ENCODE peak calls at places on chromosome 20, in six cellular contexts. One of them, this sample, is unnamed.

GRCh38 chr20:24842591-24843442 is 106.3 kb upstream of the CST7 start:
- ATAC-seq in aorta: peak; percentile 15
- ATAC-seq in stimulated activated naive CD8-positive, alpha-beta T cell treated with anti-CD3 and anti-CD28 coated beads, Interleukin-15, amount 100 ng/mL, for 72 hours: peak; percentile 64
- ATAC-seq in HCT116: no peak
- ATAC-seq in natural killer cell: no peak
- ATAC-seq in PC-3: no peak
- ATAC-seq in this sample: no peak

GRCh38 chr20:59823860-59824259 is 109.6 kb downstream of the SYCP2 start:
- ATAC-seq in aorta: no peak
- ATAC-seq in stimulated activated naive CD8-positive, alpha-beta T cell treated with anti-CD3 and anti-CD28 coated beads, Interleukin-15, amount 100 ng/mL, for 72 hours: no peak
- ATAC-seq in HCT116: no peak
- ATAC-seq in natural killer cell: no peak
- ATAC-seq in PC-3: no peak
- ATAC-seq in this sample: no peak

GRCh38 chr20:11902264-11902663 is 15.4 kb upstream of the BTBD3 start:
- ATAC-seq in aorta: no peak
- ATAC-seq in stimulated activated naive CD8-positive, alpha-beta T cell treated with anti-CD3 and anti-CD28 coated beads, Interleukin-15, amount 100 ng/mL, for 72 hours: no peak
- ATAC-seq in HCT116: no peak
- ATAC-seq in natural killer cell: no peak
- ATAC-seq in PC-3: peak; percentile 60
- ATAC-seq in this sample: no peak

GRCh38 chr20:38441916-38442315 is 6.8 kb upstream of the SNHG17 start:
- ATAC-seq in aorta: no peak
- ATAC-seq in stimulated activated naive CD8-positive, alpha-beta T cell treated with anti-CD3 and anti-CD28 coated beads, Interleukin-15, amount 100 ng/mL, for 72 hours: no peak
- ATAC-seq in HCT116: no peak
- ATAC-seq in natural killer cell: no peak
- ATAC-seq in PC-3: no peak
- ATAC-seq in this sample: no peak

GRCh38 chr20:3223937-3224680 is 14.8 kb downstream of the ITPA start:
- ATAC-seq in aorta: no peak
- ATAC-seq in stimulated activated naive CD8-positive, alpha-beta T cell treated with anti-CD3 and anti-CD28 coated beads, Interleukin-15, amount 100 ng/mL, for 72 hours: no peak
- ATAC-seq in HCT116: peak; percentile 9
- ATAC-seq in natural killer cell: no peak
- ATAC-seq in PC-3: no peak
- ATAC-seq in this sample: no peak

GRCh38 chr20:5504061-5504739 is 187.4 kb upstream of the PROKR2 start:
- ATAC-seq in aorta: peak; percentile 83
- ATAC-seq in stimulated activated naive CD8-positive, alpha-beta T cell treated with anti-CD3 and anti-CD28 coated beads, Interleukin-15, amount 100 ng/mL, for 72 hours: peak; percentile 60
- ATAC-seq in HCT116: peak; percentile 17
- ATAC-seq in natural killer cell: peak; percentile 44
- ATAC-seq in PC-3: no peak
- ATAC-seq in this sample: peak; percentile 32

GRCh38 chr20:60086936-60087562 is 128.8 kb downstream of the CDH26 start:
- ATAC-seq in aorta: no peak
- ATAC-seq in stimulated activated naive CD8-positive, alpha-beta T cell treated with anti-CD3 and anti-CD28 coated beads, Interleukin-15, amount 100 ng/mL, for 72 hours: peak; percentile 50
- ATAC-seq in HCT116: no peak
- ATAC-seq in natural killer cell: peak; percentile 34
- ATAC-seq in PC-3: no peak
- ATAC-seq in this sample: no peak

GRCh38 chr20:10428008-10428407 is 6.0 kb downstream of the MKKS start:
- ATAC-seq in aorta: no peak
- ATAC-seq in stimulated activated naive CD8-positive, alpha-beta T cell treated with anti-CD3 and anti-CD28 coated beads, Interleukin-15, amount 100 ng/mL, for 72 hours: peak; percentile 55
- ATAC-seq in HCT116: no peak
- ATAC-seq in natural killer cell: no peak
- ATAC-seq in PC-3: no peak
- ATAC-seq in this sample: no peak

GRCh38 chr20:49615401-49616153 is 47.6 kb upstream of the PTGIS start:
- ATAC-seq in aorta: peak; percentile 70
- ATAC-seq in stimulated activated naive CD8-positive, alpha-beta T cell treated with anti-CD3 and anti-CD28 coated beads, Interleukin-15, amount 100 ng/mL, for 72 hours: no peak
- ATAC-seq in HCT116: no peak
- ATAC-seq in natural killer cell: no peak
- ATAC-seq in PC-3: peak; percentile 60
- ATAC-seq in this sample: peak; percentile 84

GRCh38 chr20:17568972-17569471 is 853 bp upstream of the DSTN start:
- ATAC-seq in aorta: peak; percentile 90
- ATAC-seq in stimulated activated naive CD8-positive, alpha-beta T cell treated with anti-CD3 and anti-CD28 coated beads, Interleukin-15, amount 100 ng/mL, for 72 hours: no peak
- ATAC-seq in HCT116: peak; percentile 78
- ATAC-seq in natural killer cell: no peak
- ATAC-seq in PC-3: peak; percentile 66
- ATAC-seq in this sample: peak; percentile 76

GRCh38 chr20:36439040-36439730 is 102.1 kb upstream of the MYL9 start:
- ATAC-seq in aorta: no peak
- ATAC-seq in stimulated activated naive CD8-positive, alpha-beta T cell treated with anti-CD3 and anti-CD28 coated beads, Interleukin-15, amount 100 ng/mL, for 72 hours: peak; percentile 55
- ATAC-seq in HCT116: peak; percentile 74
- ATAC-seq in natural killer cell: peak; percentile 42
- ATAC-seq in PC-3: peak; percentile 76
- ATAC-seq in this sample: peak; percentile 40

GRCh38 chr20:61159940-61160688 is 91.9 kb upstream of the CDH4 start:
- ATAC-seq in aorta: no peak
- ATAC-seq in stimulated activated naive CD8-positive, alpha-beta T cell treated with anti-CD3 and anti-CD28 coated beads, Interleukin-15, amount 100 ng/mL, for 72 hours: peak; percentile 57
- ATAC-seq in HCT116: no peak
- ATAC-seq in natural killer cell: no peak
- ATAC-seq in PC-3: no peak
- ATAC-seq in this sample: no peak

GRCh38 chr20:50346372-50347347 is 156.0 kb downstream of the CEBPB start:
- ATAC-seq in aorta: peak; percentile 77
- ATAC-seq in stimulated activated naive CD8-positive, alpha-beta T cell treated with anti-CD3 and anti-CD28 coated beads, Interleukin-15, amount 100 ng/mL, for 72 hours: no peak
- ATAC-seq in HCT116: no peak
- ATAC-seq in natural killer cell: no peak
- ATAC-seq in PC-3: peak; percentile 75
- ATAC-seq in this sample: no peak

GRCh38 chr20:41261790-41262717 is 55.5 kb downstream of the ZHX3 start:
- ATAC-seq in aorta: no peak
- ATAC-seq in stimulated activated naive CD8-positive, alpha-beta T cell treated with anti-CD3 and anti-CD28 coated beads, Interleukin-15, amount 100 ng/mL, for 72 hours: no peak
- ATAC-seq in HCT116: no peak
- ATAC-seq in natural killer cell: no peak
- ATAC-seq in PC-3: peak; percentile 72
- ATAC-seq in this sample: peak; percentile 96

GRCh38 chr20:59519707-59520014 is 84.7 kb upstream of the PHACTR3 start:
- ATAC-seq in aorta: no peak
- ATAC-seq in stimulated activated naive CD8-positive, alpha-beta T cell treated with anti-CD3 and anti-CD28 coated beads, Interleukin-15, amount 100 ng/mL, for 72 hours: no peak
- ATAC-seq in HCT116: no peak
- ATAC-seq in natural killer cell: no peak
- ATAC-seq in PC-3: no peak
- ATAC-seq in this sample: no peak

GRCh38 chr20:47400685-47401084 is 44.2 kb upstream of the ZMYND8 start:
- ATAC-seq in aorta: no peak
- ATAC-seq in stimulated activated naive CD8-positive, alpha-beta T cell treated with anti-CD3 and anti-CD28 coated beads, Interleukin-15, amount 100 ng/mL, for 72 hours: no peak
- ATAC-seq in HCT116: peak; percentile 79
- ATAC-seq in natural killer cell: no peak
- ATAC-seq in PC-3: no peak
- ATAC-seq in this sample: no peak

GRCh38 chr20:55777641-55778040 is 227.7 kb downstream of the CBLN4 start:
- ATAC-seq in aorta: no peak
- ATAC-seq in stimulated activated naive CD8-positive, alpha-beta T cell treated with anti-CD3 and anti-CD28 coated beads, Interleukin-15, amount 100 ng/mL, for 72 hours: no peak
- ATAC-seq in HCT116: no peak
- ATAC-seq in natural killer cell: no peak
- ATAC-seq in PC-3: no peak
- ATAC-seq in this sample: no peak

GRCh38 chr20:46607849-46608497 is 43.3 kb downstream of the SLC13A3 start:
- ATAC-seq in aorta: no peak
- ATAC-seq in stimulated activated naive CD8-positive, alpha-beta T cell treated with anti-CD3 and anti-CD28 coated beads, Interleukin-15, amount 100 ng/mL, for 72 hours: no peak
- ATAC-seq in HCT116: no peak
- ATAC-seq in natural killer cell: no peak
- ATAC-seq in PC-3: no peak
- ATAC-seq in this sample: no peak

GRCh38 chr20:38301283-38301682 is 2.7 kb upstream of the BPI start:
- ATAC-seq in aorta: no peak
- ATAC-seq in stimulated activated naive CD8-positive, alpha-beta T cell treated with anti-CD3 and anti-CD28 coated beads, Interleukin-15, amount 100 ng/mL, for 72 hours: peak; percentile 55
- ATAC-seq in HCT116: no peak
- ATAC-seq in natural killer cell: no peak
- ATAC-seq in PC-3: no peak
- ATAC-seq in this sample: no peak

GRCh38 chr20:10584319-10584812 is 89.4 kb downstream of the JAG1 start:
- ATAC-seq in aorta: no peak
- ATAC-seq in stimulated activated naive CD8-positive, alpha-beta T cell treated with anti-CD3 and anti-CD28 coated beads, Interleukin-15, amount 100 ng/mL, for 72 hours: no peak
- ATAC-seq in HCT116: no peak
- ATAC-seq in natural killer cell: no peak
- ATAC-seq in PC-3: no peak
- ATAC-seq in this sample: no peak

GRCh38 chr20:34979366-34980153 is 23.9 kb downstream of the MYH7B start:
- ATAC-seq in aorta: no peak
- ATAC-seq in stimulated activated naive CD8-positive, alpha-beta T cell treated with anti-CD3 and anti-CD28 coated beads, Interleukin-15, amount 100 ng/mL, for 72 hours: peak; percentile 45
- ATAC-seq in HCT116: peak; percentile 84
- ATAC-seq in natural killer cell: no peak
- ATAC-seq in PC-3: no peak
- ATAC-seq in this sample: peak; percentile 6

GRCh38 chr20:50126662-50127061 is 13.7 kb upstream of the UBE2V1 start:
- ATAC-seq in aorta: no peak
- ATAC-seq in stimulated activated naive CD8-positive, alpha-beta T cell treated with anti-CD3 and anti-CD28 coated beads, Interleukin-15, amount 100 ng/mL, for 72 hours: no peak
- ATAC-seq in HCT116: peak; percentile 72
- ATAC-seq in natural killer cell: no peak
- ATAC-seq in PC-3: peak; percentile 40
- ATAC-seq in this sample: peak; percentile 83

GRCh38 chr20:41617059-41617921 is 887 bp downstream of the CHD6 start:
- ATAC-seq in aorta: no peak
- ATAC-seq in stimulated activated naive CD8-positive, alpha-beta T cell treated with anti-CD3 and anti-CD28 coated beads, Interleukin-15, amount 100 ng/mL, for 72 hours: peak; percentile 11
- ATAC-seq in HCT116: peak; percentile 26
- ATAC-seq in natural killer cell: peak; percentile 22
- ATAC-seq in PC-3: peak; percentile 6
- ATAC-seq in this sample: no peak

GRCh38 chr20:6416371-6416770 is 293.5 kb upstream of the FERMT1 start:
- ATAC-seq in aorta: no peak
- ATAC-seq in stimulated activated naive CD8-positive, alpha-beta T cell treated with anti-CD3 and anti-CD28 coated beads, Interleukin-15, amount 100 ng/mL, for 72 hours: no peak
- ATAC-seq in HCT116: no peak
- ATAC-seq in natural killer cell: no peak
- ATAC-seq in PC-3: no peak
- ATAC-seq in this sample: no peak

GRCh38 chr20:37669773-37670236 is 24.0 kb upstream of the CTNNBL1 start:
- ATAC-seq in aorta: no peak
- ATAC-seq in stimulated activated naive CD8-positive, alpha-beta T cell treated with anti-CD3 and anti-CD28 coated beads, Interleukin-15, amount 100 ng/mL, for 72 hours: peak; percentile 66
- ATAC-seq in HCT116: no peak
- ATAC-seq in natural killer cell: no peak
- ATAC-seq in PC-3: peak; percentile 27
- ATAC-seq in this sample: no peak

GRCh38 chr20:56273491-56273890 is 25.0 kb downstream of the MC3R start:
- ATAC-seq in aorta: no peak
- ATAC-seq in stimulated activated naive CD8-positive, alpha-beta T cell treated with anti-CD3 and anti-CD28 coated beads, Interleukin-15, amount 100 ng/mL, for 72 hours: no peak
- ATAC-seq in HCT116: no peak
- ATAC-seq in natural killer cell: no peak
- ATAC-seq in PC-3: no peak
- ATAC-seq in this sample: no peak

GRCh38 chr20:41386502-41387427 is 20.1 kb upstream of the EMILIN3 start:
- ATAC-seq in aorta: peak; percentile 38
- ATAC-seq in stimulated activated naive CD8-positive, alpha-beta T cell treated with anti-CD3 and anti-CD28 coated beads, Interleukin-15, amount 100 ng/mL, for 72 hours: no peak
- ATAC-seq in HCT116: no peak
- ATAC-seq in natural killer cell: no peak
- ATAC-seq in PC-3: no peak
- ATAC-seq in this sample: no peak

GRCh38 chr20:2820896-2821869 is 5.0 kb downstream of the TMEM239 start:
- ATAC-seq in aorta: peak; percentile 56
- ATAC-seq in stimulated activated naive CD8-positive, alpha-beta T cell treated with anti-CD3 and anti-CD28 coated beads, Interleukin-15, amount 100 ng/mL, for 72 hours: peak; percentile 46
- ATAC-seq in HCT116: no peak
- ATAC-seq in natural killer cell: peak; percentile 43
- ATAC-seq in PC-3: no peak
- ATAC-seq in this sample: peak; percentile 29

GRCh38 chr20:61807426-61808160 is 258.1 kb downstream of the TAF4 start:
- ATAC-seq in aorta: no peak
- ATAC-seq in stimulated activated naive CD8-positive, alpha-beta T cell treated with anti-CD3 and anti-CD28 coated beads, Interleukin-15, amount 100 ng/mL, for 72 hours: no peak
- ATAC-seq in HCT116: no peak
- ATAC-seq in natural killer cell: no peak
- ATAC-seq in PC-3: no peak
- ATAC-seq in this sample: no peak

GRCh38 chr20:21839982-21840381 is 134.5 kb downstream of the PAX1 start:
- ATAC-seq in aorta: no peak
- ATAC-seq in stimulated activated naive CD8-positive, alpha-beta T cell treated with anti-CD3 and anti-CD28 coated beads, Interleukin-15, amount 100 ng/mL, for 72 hours: no peak
- ATAC-seq in HCT116: no peak
- ATAC-seq in natural killer cell: no peak
- ATAC-seq in PC-3: no peak
- ATAC-seq in this sample: no peak

GRCh38 chr20:51447097-51447764 is 95.3 kb downstream of the NFATC2 start:
- ATAC-seq in aorta: peak; percentile 77
- ATAC-seq in stimulated activated naive CD8-positive, alpha-beta T cell treated with anti-CD3 and anti-CD28 coated beads, Interleukin-15, amount 100 ng/mL, for 72 hours: no peak
- ATAC-seq in HCT116: peak; percentile 78
- ATAC-seq in natural killer cell: no peak
- ATAC-seq in PC-3: peak; percentile 86
- ATAC-seq in this sample: peak; percentile 30

GRCh38 chr20:58111340-58112016 is 117.0 kb downstream of the ANKRD60 start:
- ATAC-seq in aorta: no peak
- ATAC-seq in stimulated activated naive CD8-positive, alpha-beta T cell treated with anti-CD3 and anti-CD28 coated beads, Interleukin-15, amount 100 ng/mL, for 72 hours: no peak
- ATAC-seq in HCT116: peak; percentile 14
- ATAC-seq in natural killer cell: no peak
- ATAC-seq in PC-3: no peak
- ATAC-seq in this sample: no peak

This sample was measured in esophagus mucosa.